ENCODE peak calls at places on chromosomes 1 and 21, in four cellular contexts. P, C, V and W are unnamed samples.

GRCh38 chr1:87953732-87954344 is 625.2 kb downstream of the LMO4 start:
- DNase-seq in P (peak), C (no peak), V (peak), W (peak)

GRCh38 chr1:230791986-230792564 is 44.9 kb downstream of the CAPN9 start:
- DNase-seq in P (no peak), C (no peak), V (no peak), W (no peak)

GRCh38 chr1:6023346-6023745 is 22.3 kb upstream of the KCNAB2 start:
- DNase-seq in P (no peak), C (no peak), V (no peak), W (no peak)

GRCh38 chr21:43338951-43339350 is 88.0 kb downstream of the SIK1 start:
- DNase-seq in P (no peak), C (no peak), V (peak), W (no peak)

GRCh38 chr1:7149080-7149838 is 364.0 kb downstream of the CAMTA1 start:
- DNase-seq in P (no peak), C (no peak), V (no peak), W (peak)

GRCh38 chr1:173853074-173853473 is 14.7 kb downstream of the GAS5 start:
- DNase-seq in P (no peak), C (no peak), V (no peak), W (peak)

GRCh38 chr1:226912587-226913176 is 27.4 kb upstream of the COQ8A start:
- DNase-seq in P (no peak), C (no peak), V (peak), W (peak)

GRCh38 chr21:33642896-33643657 is 776 bp downstream of the ITSN1 start:
- DNase-seq in P (no peak), C (no peak), V (peak), W (peak)

GRCh38 chr1:19987719-19988118 is 8.3 kb upstream of the PLA2G2A start:
- DNase-seq in P (no peak), C (no peak), V (no peak), W (no peak)

GRCh38 chr1:10832703-10833102 is 36.3 kb upstream of the CASZ1 start:
- DNase-seq in P (no peak), C (no peak), V (peak), W (no peak)

GRCh38 chr1:226610671-226611070 is 62.1 kb downstream of the STUM start:
- DNase-seq in P (no peak), C (no peak), V (no peak), W (no peak)

GRCh38 chr1:119147626-119148180 is 7.2 kb upstream of the WARS2 start:
- DNase-seq in P (no peak), C (no peak), V (no peak), W (no peak)